ENCODE peak calls at places on chromosomes 16 and 17, in nine cellular contexts. X is mesendoderm; U is body of pancreas; S is cardiac muscle cell; B is heart left ventricle; Y is CD8-positive, alpha-beta T cell; C is uterus; G is iPS DF 6.9; L is heart right ventricle. R is an unnamed sample. For H3K36me3, the result is how much of the 10 kb centered on the place peaks cover.

GRCh38 chr16:19119564-19119963 is 5.8 kb downstream of the ITPRIPL2 start:
- DNase-seq in X (no peak), U (no peak), S (no peak), B (no peak), Y (no peak), C (peak), G (no peak), L (no peak), R (no peak)

GRCh38 chr16:75202069-75202590 is 4.8 kb downstream of the CTRB2 start:
- DNase-seq in X (no peak), U (no peak), S (no peak), B (peak), Y (no peak), C (no peak), G (no peak), L (no peak), R (no peak)

GRCh38 chr16:1341495-1342388 is 8.3 kb downstream of the BAIAP3 start:
- DNase-seq in X (no peak), U (no peak), S (no peak), B (no peak), Y (no peak), C (no peak), G (no peak), L (no peak), R (no peak)

GRCh38 chr17:5260542-5260941 is 21.5 kb upstream of the RABEP1 start:
- DNase-seq in X (no peak), U (no peak), S (no peak), B (no peak), Y (no peak), C (no peak), G (no peak), L (no peak), R (no peak)

GRCh38 chr16:1691956-1692355 is 13.9 kb downstream of the JPT2 start:
- DNase-seq in X (no peak), U (no peak), S (no peak), B (no peak), Y (no peak), C (no peak), G (no peak), L (no peak), R (no peak)

GRCh38 chr17:47423406-47424295 is 99.9 kb downstream of the EFCAB13 start:
- DNase-seq in X (peak), U (peak), S (peak), B (peak), Y (no peak), C (no peak), G (peak), L (peak), R (no peak)

GRCh38 chr16:87552072-87552718 is 50.1 kb upstream of the JPH3 start:
- DNase-seq in X (no peak), U (no peak), S (no peak), B (no peak), Y (no peak), C (no peak), G (no peak), L (no peak), R (no peak)

GRCh38 chr17:7293131-7293557 is 1.3 kb downstream of the YBX2 start:
- DNase-seq in X (no peak), U (no peak), S (no peak), B (no peak), Y (no peak), C (no peak), G (no peak), L (no peak), R (no peak)

GRCh38 chr17:55889271-55889670 is 138.4 kb downstream of the PCTP start:
- DNase-seq in X (no peak), U (no peak), S (no peak), B (no peak), Y (no peak), C (no peak), G (no peak), L (no peak), R (no peak)

GRCh38 chr17:67601897-67602296 is 115.8 kb upstream of the NOL11 start:
- DNase-seq in X (no peak), U (no peak), S (no peak), B (no peak), Y (no peak), C (no peak), G (no peak), L (no peak), R (no peak)

GRCh38 chr16:838741-839140 is 38.2 kb upstream of the GNG13 start:
- DNase-seq in X (no peak), U (no peak), S (no peak), B (peak), Y (no peak), C (no peak), G (no peak), L (no peak), R (no peak)

GRCh38 chr17:72901098-72901497 is 191.4 kb downstream of the SLC39A11 start:
- DNase-seq in X (no peak), U (no peak), S (no peak), B (no peak), Y (no peak), C (no peak), G (no peak), L (no peak), R (no peak)

GRCh38 chr16:24151482-24151939 is 104.6 kb upstream of the CACNG3 start:
- DNase-seq in X (peak), U (no peak), S (peak), B (no peak), Y (peak), C (no peak), G (no peak), L (no peak), R (peak)

GRCh38 chr16:22267764-22268163 is 29.4 kb upstream of the POLR3E start:
- DNase-seq in X (no peak), U (no peak), S (no peak), B (no peak), Y (no peak), C (no peak), G (no peak), L (no peak), R (no peak)
- H3K36me3 ChIP-seq in X (under half), U (under half), S (under half), B (half or more), Y (under half), C (under half), G (under half), L (under half), R (under half)

GRCh38 chr17:29096094-29096493 is 53.2 kb downstream of the PIPOX start:
- DNase-seq in X (no peak), U (no peak), S (no peak), B (no peak), Y (no peak), C (no peak), G (no peak), L (no peak), R (no peak)
- H3K36me3 ChIP-seq in X (under half), U (half or more), S (half or more), B (half or more), Y (half or more), C (under half), G (under half), L (under half), R (under half)

GRCh38 chr17:64509179-64509578 is 2.4 kb downstream of the CEP95 start:
- DNase-seq in X (no peak), U (no peak), S (no peak), B (no peak), Y (no peak), C (no peak), G (no peak), L (no peak), R (no peak)

GRCh38 chr17:64507418-64507766 is 615 bp downstream of the CEP95 start:
- DNase-seq in X (peak), U (peak), S (peak), B (no peak), Y (no peak), C (peak), G (no peak), L (no peak), R (no peak)

GRCh38 chr17:64506576-64507417 is at the start of gene CEP95:
- DNase-seq in X (peak), U (peak), S (peak), B (peak), Y (peak), C (peak), G (peak), L (peak), R (peak)

GRCh38 chr17:64506201-64506575 is at the start of gene DDX5:
- DNase-seq in X (no peak), U (peak), S (peak), B (peak), Y (peak), C (peak), G (peak), L (peak), R (peak)

DNA sequence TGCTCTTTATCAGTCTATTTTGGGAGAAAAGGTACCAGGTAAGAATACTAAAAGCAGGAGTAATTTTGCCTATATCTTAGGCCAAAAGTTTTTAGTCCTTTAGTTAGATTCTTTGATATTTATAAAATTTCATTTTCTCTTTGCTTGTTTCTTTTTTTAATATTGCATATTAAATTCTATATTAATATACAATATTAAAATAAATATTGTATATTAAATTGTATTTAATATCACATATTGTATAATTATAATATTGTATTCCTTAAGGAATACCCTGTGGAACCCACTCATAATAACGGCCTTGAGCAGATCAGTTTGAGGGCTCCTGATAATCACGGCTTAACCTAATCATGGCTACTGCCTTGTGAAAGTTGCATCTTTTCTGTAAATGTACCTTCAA is 1.9 kb downstream of the CEP95 start:
- DNase-seq in X (no peak), U (no peak), S (no peak), B (no peak), Y (no peak), C (no peak), G (no peak), L (no peak), R (no peak)
- H3K36me3 ChIP-seq in X (under half), U (under half), S (under half), B (half or more), Y (under half), C (under half), G (under half), L (under half), R (under half)

GRCh38 chr16:13098536-13098935 is 197.1 kb downstream of the SHISA9 start:
- DNase-seq in X (peak), U (no peak), S (no peak), B (no peak), Y (no peak), C (no peak), G (no peak), L (no peak), R (no peak)
- H3K36me3 ChIP-seq in X (under half), U (under half), S (under half), B (under half), Y (under half), C (under half), G (under half), L (under half), R (under half)

GRCh38 chr17:78800132-78800931 is 18.3 kb upstream of the CYTH1 start:
- DNase-seq in X (no peak), U (no peak), S (no peak), B (no peak), Y (no peak), C (no peak), G (no peak), L (no peak), R (no peak)
- H3K36me3 ChIP-seq in X (under half), U (under half), S (under half), B (half or more), Y (half or more), C (under half), G (under half), L (under half), R (half or more)

GRCh38 chr16:88774544-88775393 is 10.3 kb downstream of the PIEZO1 start:
- DNase-seq in X (no peak), U (no peak), S (no peak), B (no peak), Y (no peak), C (no peak), G (no peak), L (no peak), R (no peak)
- H3K36me3 ChIP-seq in X (under half), U (under half), S (under half), B (under half), Y (under half), C (under half), G (under half), L (under half), R (under half)

GRCh38 chr17:38315497-38315896 is 18.5 kb downstream of the MRPL45 start:
- DNase-seq in X (no peak), U (no peak), S (no peak), B (no peak), Y (no peak), C (no peak), G (no peak), L (no peak), R (no peak)
- H3K36me3 ChIP-seq in X (under half), U (under half), S (under half), B (under half), Y (under half), C (under half), G (under half), L (under half), R (under half)